ENCODE peak calls at places on chromosomes 4 and X, in seven cellular contexts. D is uterus; R is thyroid gland; T is AG09309; N is right atrium auricular region; L is CD8-positive, alpha-beta memory T cell; X is fibroblast of pulmonary artery. B is an unnamed sample.

GRCh38 chrX:258291-259040 is 22.7 kb upstream of the PLCXD1 start:
- DNase-seq in R (no peak), N (no peak), T (no peak), D (no peak), X (no peak), L (no peak), B (no peak)

GRCh38 chr4:158112612-158113011 is 60.2 kb downstream of the GASK1B start:
- DNase-seq in L (no peak), D (no peak), R (no peak), X (peak), T (no peak), N (no peak), B (no peak)

GRCh38 chr4:57291911-57292310 is 181.7 kb upstream of the IGFBP7 start:
- DNase-seq in N (no peak), T (no peak), L (no peak), R (no peak), D (no peak), X (no peak), B (no peak)

GRCh38 chrX:28010875-28011274 is 29.6 kb upstream of the DCAF8L1 start:
- DNase-seq in D (no peak), R (no peak), T (no peak), L (no peak), N (no peak), X (no peak), B (no peak)

GRCh38 chr4:22478426-22478825 is 37.4 kb downstream of the ADGRA3 start:
- DNase-seq in D (no peak), T (no peak), X (no peak), R (no peak), N (no peak), L (no peak), B (no peak)

GRCh38 chrX:22686138-22686541 is 313.6 kb upstream of the DDX53 start:
- DNase-seq in R (peak), T (no peak), L (no peak), X (peak), N (no peak), D (no peak), B (peak)

GRCh38 chrX:147953976-147954375 is 27.2 kb upstream of the FMR1NB start:
- DNase-seq in T (no peak), X (no peak), R (peak), N (peak), D (no peak), L (no peak), B (no peak)

GRCh38 chrX:2176733-2177132 is 324.0 kb downstream of the DHRSX start:
- DNase-seq in D (no peak), X (no peak), N (no peak), R (no peak), L (no peak), T (no peak), B (no peak)

GRCh38 chrX:130083107-130083490 is 27.2 kb downstream of the ELF4 start:
- DNase-seq in L (no peak), T (no peak), D (no peak), N (no peak), X (no peak), R (no peak), B (no peak)
- H3K4me3 ChIP-seq in L (peak), T (no peak), D (no peak), N (no peak), X (no peak), R (no peak), B (no peak)

GRCh38 chrX:15336023-15336413 is 695 bp upstream of the PIGA start:
- DNase-seq in N (no peak), D (no peak), R (peak), T (peak), L (peak), X (peak), B (peak)
- H3K4me3 ChIP-seq in N (peak), D (peak), R (no peak), T (peak), L (peak), X (peak), B (peak)

GRCh38 chr4:98641393-98641792 is 17.0 kb downstream of the TSPAN5 start:
- DNase-seq in L (no peak), D (no peak), N (no peak), T (no peak), X (no peak), R (no peak), B (no peak)

GRCh38 chr4:98641906-98642668 is 16.3 kb downstream of the TSPAN5 start:
- DNase-seq in X (no peak), T (no peak), R (no peak), L (no peak), N (no peak), D (no peak), B (no peak)

GRCh38 chr4:98639523-98639922 is 18.9 kb downstream of the TSPAN5 start:
- DNase-seq in R (no peak), L (no peak), N (no peak), X (no peak), D (no peak), T (no peak), B (no peak)

GRCh38 chr4:98638661-98639060 is 19.8 kb downstream of the TSPAN5 start:
- DNase-seq in L (no peak), R (no peak), X (no peak), T (no peak), D (no peak), N (no peak), B (no peak)

GRCh38 chr4:98639108-98639507 is 19.3 kb downstream of the TSPAN5 start:
- DNase-seq in L (no peak), T (no peak), N (no peak), R (no peak), D (no peak), X (no peak), B (no peak)
- H3K4me3 ChIP-seq in L (peak), T (no peak), N (no peak), R (no peak), D (peak), X (peak), B (no peak)

DNA sequence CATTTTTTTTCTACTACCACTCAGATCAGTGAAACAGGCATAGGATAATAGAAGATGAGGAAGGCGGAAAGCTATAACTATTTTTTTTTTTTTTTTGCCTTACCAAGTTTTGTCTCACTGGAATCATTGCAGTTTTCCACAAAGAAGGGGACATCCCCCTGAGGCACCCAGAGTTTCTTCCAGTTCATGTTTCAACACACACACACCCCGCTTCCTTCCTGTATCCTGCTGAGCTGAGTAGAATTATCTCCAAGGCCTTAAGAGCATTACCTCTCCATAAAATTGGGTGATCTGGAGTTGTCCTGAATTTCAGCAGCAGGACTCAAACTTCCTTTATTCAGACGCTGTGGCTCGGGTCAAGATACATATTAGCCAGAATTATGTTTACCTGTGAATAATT is 111.9 kb downstream of the PALLD start:
- DNase-seq in T (no peak), X (no peak), N (no peak), D (no peak), R (no peak), L (no peak), B (no peak)
- H3K4me3 ChIP-seq in T (no peak), X (no peak), N (no peak), D (no peak), R (no peak), L (no peak), B (no peak)

GRCh38 chrX:54357414-54358377 is at the start of gene WNK3:
- DNase-seq in X (peak), N (peak), D (peak), L (no peak), R (peak), T (no peak), B (peak)
- H3K4me3 ChIP-seq in X (peak), N (peak), D (peak), L (peak), R (no peak), T (peak), B (peak)

GRCh38 chr4:110619001-110619350 is 3.9 kb downstream of the PITX2 start:
- DNase-seq in R (no peak), N (no peak), T (no peak), D (no peak), L (no peak), X (no peak), B (no peak)
- H3K4me3 ChIP-seq in R (no peak), N (peak), T (no peak), D (no peak), L (no peak), X (no peak), B (no peak)

GRCh38 chr4:39365360-39365759 is 802 bp downstream of the RFC1 start:
- DNase-seq in X (no peak), L (no peak), R (no peak), T (no peak), N (no peak), D (no peak), B (no peak)

GRCh38 chr4:39365931-39366771 is at the start of gene RFC1:
- DNase-seq in D (peak), R (peak), N (peak), T (peak), L (peak), X (peak), B (peak)

GRCh38 chr4:39363773-39364393 is 2.3 kb downstream of the RFC1 start:
- DNase-seq in L (no peak), N (no peak), X (no peak), D (no peak), R (no peak), T (no peak), B (no peak)

GRCh38 chr4:39367166-39367565 is 1.0 kb upstream of the RFC1 start:
- DNase-seq in L (no peak), R (no peak), T (no peak), D (no peak), N (no peak), X (no peak), B (no peak)

DNA sequence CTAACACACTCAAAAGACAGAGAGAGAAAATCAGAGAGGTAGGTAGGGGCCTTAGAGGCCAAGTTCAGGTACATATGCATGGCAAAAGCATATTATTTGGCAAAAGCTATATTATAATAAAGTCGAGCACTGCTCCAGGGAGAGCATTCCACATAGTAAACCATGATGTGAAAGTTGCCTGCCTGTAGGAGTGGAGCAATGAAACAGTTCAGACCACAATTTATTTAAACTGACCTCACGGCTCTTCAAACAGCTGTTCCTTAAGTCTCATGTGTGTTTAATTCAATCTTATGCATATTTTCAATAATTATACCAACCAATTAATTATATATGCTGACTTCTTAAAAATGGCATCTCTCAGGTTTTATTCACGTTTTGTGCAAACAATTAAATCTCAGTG is 3.3 kb downstream of the RFC1 start:
- DNase-seq in R (no peak), D (no peak), X (no peak), L (no peak), N (no peak), T (no peak), B (no peak)
- H3K4me3 ChIP-seq in R (no peak), D (no peak), X (no peak), L (no peak), N (no peak), T (no peak), B (no peak)

B was measured in skeletal muscle cell.